ENCODE peak calls at places on chromosome 11, in five cellular contexts. One of them, this sample, is unnamed.
A peak's percentile ranks its signal among the peaks of the same experiment; 100 is the strongest.

GRCh38 chr11:103671143-103671651 is 365.2 kb upstream of the DDI1 start:
- DNase-seq in foreskin fibroblast: no peak
- DNase-seq in brain microvascular endothelial cell: no peak
- DNase-seq in cardiac muscle cell: no peak
- DNase-seq in bronchial epithelial cell: no peak
- DNase-seq in this sample: no peak

GRCh38 chr11:64742087-64742939 is 1.6 kb downstream of the RASGRP2 start:
- DNase-seq in bronchial epithelial cell: no peak
- DNase-seq in cardiac muscle cell: no peak
- DNase-seq in foreskin fibroblast: peak; percentile 47
- DNase-seq in brain microvascular endothelial cell: no peak
- DNase-seq in this sample: no peak

GRCh38 chr11:1005913-1006312 is 30.6 kb downstream of the MUC6 start:
- DNase-seq in cardiac muscle cell: no peak
- DNase-seq in bronchial epithelial cell: peak; percentile 31
- DNase-seq in foreskin fibroblast: peak; percentile 43
- DNase-seq in brain microvascular endothelial cell: no peak
- DNase-seq in this sample: no peak

GRCh38 chr11:118696673-118697226 is 17.3 kb upstream of the TREH start:
- DNase-seq in bronchial epithelial cell: no peak
- DNase-seq in foreskin fibroblast: no peak
- DNase-seq in brain microvascular endothelial cell: no peak
- DNase-seq in cardiac muscle cell: peak; percentile 30
- DNase-seq in this sample: no peak

GRCh38 chr11:66337103-66337899 is 1.1 kb upstream of the RIN1 start:
- DNase-seq in bronchial epithelial cell: no peak
- DNase-seq in cardiac muscle cell: no peak
- DNase-seq in foreskin fibroblast: peak; percentile 66
- DNase-seq in brain microvascular endothelial cell: peak; percentile 23
- DNase-seq in this sample: no peak

GRCh38 chr11:126697937-126698336 is 302.6 kb downstream of the KIRREL3 start:
- DNase-seq in bronchial epithelial cell: no peak
- DNase-seq in cardiac muscle cell: no peak
- DNase-seq in foreskin fibroblast: no peak
- DNase-seq in brain microvascular endothelial cell: no peak
- DNase-seq in this sample: no peak

GRCh38 chr11:34439521-34440258 is 956 bp downstream of the CAT start:
- DNase-seq in foreskin fibroblast: peak; percentile 46
- DNase-seq in brain microvascular endothelial cell: no peak
- DNase-seq in bronchial epithelial cell: no peak
- DNase-seq in cardiac muscle cell: no peak
- DNase-seq in this sample: no peak

GRCh38 chr11:78786746-78787145 is 212.1 kb upstream of the NARS2 start:
- DNase-seq in foreskin fibroblast: no peak
- DNase-seq in brain microvascular endothelial cell: no peak
- DNase-seq in bronchial epithelial cell: no peak
- DNase-seq in cardiac muscle cell: no peak
- DNase-seq in this sample: no peak

GRCh38 chr11:69894126-69895047 is 75.2 kb upstream of the FGF3 start:
- DNase-seq in cardiac muscle cell: no peak
- DNase-seq in brain microvascular endothelial cell: no peak
- DNase-seq in bronchial epithelial cell: no peak
- DNase-seq in foreskin fibroblast: no peak
- DNase-seq in this sample: no peak